ENCODE peak calls at places on chromosomes 11 and 22, in four cellular contexts. O is H1, W is HepG2, Q is A549. G is an unnamed sample.

GRCh38 chr11:134658481-134659080 is 246.5 kb upstream of the B3GAT1 start:
- DNase-seq in O (peak), W (no peak), Q (no peak), G (no peak)

GRCh38 chr11:75204685-75205667 is 35.6 kb upstream of the TPBGL start:
- DNase-seq in O (peak), W (peak), Q (peak), G (peak)

GRCh38 chr22:45171830-45172229 is 8.1 kb downstream of the NUP50 start:
- DNase-seq in O (no peak), W (no peak), Q (no peak), G (no peak)

GRCh38 chr11:20808328-20808727 is 138.9 kb downstream of the NELL1 start:
- DNase-seq in O (no peak), W (no peak), Q (no peak), G (no peak)

GRCh38 chr11:83645561-83645960 is 359.4 kb upstream of the CCDC90B start:
- DNase-seq in O (no peak), W (no peak), Q (no peak), G (no peak)

GRCh38 chr22:46103664-46104063 is 46.7 kb upstream of the PPARA start:
- DNase-seq in O (no peak), W (no peak), Q (no peak), G (no peak)

GRCh38 chr11:33778682-33779081 is 4.4 kb upstream of the FBXO3 start:
- DNase-seq in O (no peak), W (no peak), Q (no peak), G (no peak)

GRCh38 chr11:134273317-134273712 is 2.9 kb upstream of the GLB1L3 start:
- DNase-seq in O (no peak), W (no peak), Q (no peak), G (no peak)

GRCh38 chr11:119318240-119319135 is 1.6 kb upstream of the MCAM start:
- DNase-seq in O (no peak), W (peak), Q (no peak), G (peak)

GRCh38 chr11:1546077-1546535 is 26.0 kb downstream of the DUSP8 start:
- DNase-seq in O (peak), W (no peak), Q (no peak), G (no peak)

GRCh38 chr11:110023711-110024110 is 69.5 kb upstream of the ZC3H12C start:
- DNase-seq in O (no peak), W (no peak), Q (no peak), G (no peak)

GRCh38 chr11:3622521-3622920 is 19.3 kb downstream of the ART5 start:
- DNase-seq in O (no peak), W (no peak), Q (no peak), G (no peak)

GRCh38 chr11:45182902-45183301 is 36.5 kb downstream of the PRDM11 start:
- DNase-seq in O (peak), W (no peak), Q (peak), G (peak)

GRCh38 chr11:2451916-2452694 is 7.3 kb downstream of the KCNQ1 start:
- DNase-seq in O (no peak), W (no peak), Q (no peak), G (no peak)

GRCh38 chr22:45552580-45553332 is 50.1 kb downstream of the FBLN1 start:
- DNase-seq in O (no peak), W (no peak), Q (no peak), G (no peak)

GRCh38 chr11:46288451-46288850 is 11.0 kb downstream of the CREB3L1 start:
- DNase-seq in O (no peak), W (no peak), Q (no peak), G (no peak)

GRCh38 chr11:46290021-46290420 is 12.6 kb downstream of the CREB3L1 start:
- DNase-seq in O (no peak), W (no peak), Q (no peak), G (no peak)

GRCh38 chr11:46291441-46292143 is 14.1 kb downstream of the CREB3L1 start:
- DNase-seq in O (no peak), W (no peak), Q (no peak), G (no peak)

GRCh38 chr11:46293066-46293465 is 15.6 kb downstream of the CREB3L1 start:
- DNase-seq in O (no peak), W (no peak), Q (no peak), G (no peak)

DNA sequence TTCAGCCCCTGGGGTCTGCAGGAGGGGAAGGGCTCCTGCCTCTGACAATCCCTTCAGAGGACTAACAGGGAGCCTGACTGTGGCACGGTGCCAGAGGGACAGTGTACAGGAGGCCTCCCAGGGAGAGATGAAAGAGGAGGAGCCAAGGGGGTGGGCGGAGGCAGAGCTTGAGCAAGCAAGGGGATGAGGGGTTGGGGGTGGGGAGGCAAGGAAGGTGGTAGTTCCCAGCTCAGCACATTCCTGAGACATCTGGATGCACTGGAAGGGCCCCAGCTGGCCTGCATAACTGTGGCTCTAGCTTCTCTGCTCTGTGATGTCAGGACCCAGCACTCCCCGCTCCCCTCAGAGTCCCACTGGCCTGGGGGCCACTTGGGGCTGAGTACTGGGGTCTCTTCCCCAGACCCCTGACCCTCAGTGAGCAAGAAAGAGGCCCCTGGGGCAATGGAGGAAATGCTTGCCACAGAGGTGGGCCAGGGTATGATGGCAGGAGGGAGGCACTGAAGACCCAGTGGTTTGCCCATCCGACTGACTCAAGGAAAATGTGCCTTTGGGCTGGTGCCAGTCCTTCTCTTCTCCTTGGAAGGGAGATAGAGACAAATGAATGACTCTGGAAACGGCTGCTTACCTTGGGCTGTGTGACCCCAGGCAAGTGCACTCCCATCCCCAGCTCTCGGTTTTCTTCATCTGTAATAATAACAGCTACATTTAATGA is 13.3 kb downstream of the CREB3L1 start:
- DNase-seq in O (peak), W (no peak), Q (peak), G (peak)
- TF ChIP-seq RAD21 in O (no peak), W (no peak), Q (no peak), G (no peak)

GRCh38 chr11:115502636-115503082 is 1.6 kb downstream of the CADM1 start:
- DNase-seq in O (peak), W (peak), Q (no peak), G (no peak)
- TF ChIP-seq JUN in O (no peak), W (no peak), Q (no peak), G (no peak)

GRCh38 chr11:93686226-93686625 is 24.7 kb downstream of the CEP295 start:
- DNase-seq in O (no peak), W (no peak), Q (no peak), G (no peak)

GRCh38 chr11:93685196-93685595 is 23.7 kb downstream of the CEP295 start:
- DNase-seq in O (no peak), W (no peak), Q (no peak), G (no peak)

GRCh38 chr11:93686812-93687211 is 25.3 kb downstream of the CEP295 start:
- DNase-seq in O (no peak), W (no peak), Q (no peak), G (no peak)

GRCh38 chr11:93694109-93694508 is 32.6 kb downstream of the CEP295 start:
- DNase-seq in O (no peak), W (no peak), Q (peak), G (no peak)

GRCh38 chr11:93689166-93689734 is 27.8 kb downstream of the CEP295 start:
- DNase-seq in O (no peak), W (no peak), Q (no peak), G (no peak)
- TF ChIP-seq RAD21 in O (no peak), W (no peak), Q (no peak), G (no peak)

GRCh38 chr11:118102721-118103261 is 16.0 kb upstream of the SMIM35 start:
- DNase-seq in O (no peak), W (no peak), Q (no peak), G (peak)
- TF ChIP-seq JUN in O (no peak), W (no peak), Q (no peak), G (peak)

G was measured in K562.